ENCODE peak calls at places on chromosomes 7 and 10, in four cellular contexts. V is GM12878, S is WTC11, M is HepG2. O is an unnamed sample.

GRCh38 chr7:36295090-36295489 is 94.6 kb upstream of the ANLN start:
- DNase-seq in M (no peak), V (no peak), S (no peak), O (no peak)

GRCh38 chr10:105328441-105328840 is 687.4 kb downstream of the SORCS3 start:
- DNase-seq in V (no peak), S (no peak), M (no peak), O (no peak)

GRCh38 chr10:31927597-31928530 is 767 bp downstream of the ARHGAP12 start:
- DNase-seq in M (peak), V (no peak), S (peak), O (peak)

GRCh38 chr7:52586704-52587103 is 448.7 kb upstream of the POM121L12 start:
- DNase-seq in S (no peak), V (no peak), M (no peak), O (no peak)

GRCh38 chr7:101420436-101420835 is 57.8 kb downstream of the COL26A1 start:
- DNase-seq in M (no peak), S (peak), V (no peak), O (peak)

GRCh38 chr10:124128811-124129145 is 35.4 kb upstream of the CHST15 start:
- DNase-seq in M (no peak), S (no peak), V (no peak), O (no peak)

GRCh38 chr10:114308470-114309110 is 69.5 kb downstream of the VWA2 start:
- DNase-seq in M (no peak), V (no peak), S (no peak), O (no peak)

GRCh38 chr10:110372656-110373055 is 67.9 kb upstream of the SMNDC1 start:
- DNase-seq in M (no peak), V (no peak), S (no peak), O (no peak)

GRCh38 chr7:1193593-1194424 is 33.8 kb upstream of the ZFAND2A start:
- DNase-seq in V (no peak), S (peak), M (no peak), O (no peak)

GRCh38 chr7:33796538-33796937 is 108.8 kb upstream of the BMPER start:
- DNase-seq in V (no peak), M (no peak), S (no peak), O (no peak)

GRCh38 chr10:3125527-3126170 is 46.9 kb downstream of the PITRM1 start:
- DNase-seq in S (no peak), V (no peak), M (no peak), O (no peak)

GRCh38 chr10:6980353-6980752 is 400.3 kb upstream of the PRKCQ start:
- DNase-seq in S (no peak), M (no peak), V (no peak), O (no peak)

GRCh38 chr10:74244097-74244685 is 93.2 kb downstream of the ADK start:
- DNase-seq in S (no peak), V (no peak), M (peak), O (no peak)

GRCh38 chr10:33199731-33200130 is 134.7 kb downstream of the NRP1 start:
- DNase-seq in S (no peak), V (no peak), M (no peak), O (no peak)

GRCh38 chr7:55185941-55186609 is 167.3 kb downstream of the EGFR start:
- DNase-seq in V (no peak), M (peak), S (no peak), O (peak)

GRCh38 chr7:100603697-100604077 is 1.5 kb downstream of the PCOLCE start:
- DNase-seq in S (no peak), V (no peak), M (no peak), O (no peak)

GRCh38 chr10:67695555-67695954 is 440 bp downstream of the CTNNA3 start:
- DNase-seq in V (no peak), S (no peak), M (no peak), O (no peak)

GRCh38 chr7:104111294-104111693 is 96.5 kb downstream of the ORC5 start:
- DNase-seq in S (no peak), V (no peak), M (peak), O (no peak)

GRCh38 chr7:37083311-37084096 is 359.2 kb upstream of the AOAH start:
- DNase-seq in V (no peak), S (no peak), M (no peak), O (no peak)

GRCh38 chr10:131810805-131811137 is 90.0 kb upstream of the PPP2R2D start:
- DNase-seq in V (no peak), M (no peak), S (no peak), O (no peak)

GRCh38 chr7:149690688-149691446 is 82.5 kb downstream of the ZNF467 start:
- DNase-seq in M (peak), S (peak), V (no peak), O (peak)

GRCh38 chr7:31488562-31489203 is 25.2 kb upstream of the ITPRID1 start:
- DNase-seq in S (peak), M (peak), V (peak), O (peak)

GRCh38 chr10:124315599-124316270 is 103.0 kb downstream of the OAT start:
- DNase-seq in S (no peak), M (no peak), V (no peak), O (no peak)

GRCh38 chr10:132684164-132684891 is 101.6 kb downstream of the NKX6-2 start:
- DNase-seq in S (peak), V (peak), M (no peak), O (peak)

GRCh38 chr10:14173706-14174594 is 156.8 kb downstream of the FRMD4A start:
- DNase-seq in S (peak), V (no peak), M (no peak), O (no peak)

GRCh38 chr7:87875151-87876039 is 765 bp downstream of the SLC25A40 start:
- DNase-seq in S (no peak), M (peak), V (no peak), O (peak)

GRCh38 chr7:98186452-98187137 is 24.6 kb upstream of the BHLHA15 start:
- DNase-seq in S (no peak), V (no peak), M (no peak), O (no peak)

GRCh38 chr7:5750026-5750425 is 31.4 kb downstream of the RNF216 start:
- DNase-seq in V (no peak), S (no peak), M (peak), O (no peak)

GRCh38 chr7:56077681-56078080 is 13.6 kb downstream of the SUMF2 start:
- DNase-seq in V (no peak), M (no peak), S (no peak), O (no peak)

GRCh38 chr10:122861724-122862161 is 16.1 kb upstream of the CUZD1 start:
- DNase-seq in S (no peak), V (no peak), M (no peak), O (no peak)

GRCh38 chr10:120917521-120918250 is 66.5 kb downstream of the WDR11 start:
- DNase-seq in V (no peak), S (no peak), M (no peak), O (no peak)

GRCh38 chr10:133072776-133073390 is 14.8 kb upstream of the ADGRA1 start:
- DNase-seq in M (no peak), V (no peak), S (no peak), O (no peak)

GRCh38 chr7:157662110-157662791 is 325.4 kb downstream of the DNAJB6 start:
- DNase-seq in S (no peak), M (no peak), V (no peak), O (no peak)

GRCh38 chr10:15824498-15824897 is 35.8 kb downstream of the MINDY3 start:
- DNase-seq in S (no peak), M (no peak), V (no peak), O (no peak)

GRCh38 chr7:66964391-66964790 is 31.0 kb downstream of the SBDS start:
- DNase-seq in S (no peak), V (no peak), M (no peak), O (no peak)

GRCh38 chr10:100621360-100622205 is 85.8 kb downstream of the HIF1AN start:
- DNase-seq in M (no peak), V (no peak), S (no peak), O (no peak)
- TF ChIP-seq CBFB in M (no peak), V (no peak), S (no peak), O (no peak)

GRCh38 chr10:95360122-95360715 is 69.4 kb upstream of the PDLIM1 start:
- DNase-seq in V (no peak), S (no peak), M (no peak), O (peak)
- TF ChIP-seq CBFB in V (no peak), S (no peak), M (no peak), O (no peak)

GRCh38 chr7:43463401-43463980 is 119.4 kb upstream of the STK17A start:
- DNase-seq in S (no peak), V (no peak), M (no peak), O (no peak)

GRCh38 chr7:43462836-43463235 is 120.1 kb upstream of the STK17A start:
- DNase-seq in S (no peak), M (no peak), V (no peak), O (no peak)

GRCh38 chr7:43460733-43461348 is 122.1 kb upstream of the STK17A start:
- DNase-seq in M (peak), V (no peak), S (no peak), O (no peak)

GRCh38 chr7:43458746-43459337 is 124.1 kb upstream of the STK17A start:
- DNase-seq in M (no peak), S (no peak), V (no peak), O (no peak)

GRCh38 chr7:43461349-43462024 is 121.4 kb upstream of the STK17A start:
- DNase-seq in V (no peak), M (no peak), S (no peak), O (no peak)
- TF ChIP-seq CBFB in V (no peak), M (no peak), S (no peak), O (no peak)

DNA sequence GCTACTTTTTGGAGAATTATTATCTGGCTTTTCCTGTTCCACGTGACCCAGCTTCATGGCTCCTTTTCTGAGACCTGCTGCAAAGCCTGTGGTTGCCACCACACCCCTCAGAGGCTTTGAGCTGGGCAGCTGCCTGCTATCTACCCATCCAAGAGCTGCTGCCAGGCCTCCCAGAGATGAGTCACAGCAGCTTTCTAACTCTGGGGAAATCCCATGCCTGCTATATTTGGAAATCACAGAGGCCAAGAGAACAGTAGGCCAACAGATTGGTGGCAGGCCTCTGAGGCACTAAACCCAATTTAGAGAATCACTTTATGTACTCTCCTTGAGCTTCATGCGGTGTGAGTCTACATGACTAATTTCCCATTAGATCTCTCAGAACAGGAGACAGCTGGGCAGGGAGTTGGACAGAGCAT is 35.2 kb downstream of the SGCE start:
- DNase-seq in V (peak), M (peak), S (no peak), O (no peak)
- TF ChIP-seq CBFB in V (peak), M (no peak), S (no peak), O (no peak)

O was measured in K562.